ENCODE peak calls at places on chromosomes 6 and 20, in ten cellular contexts. Q is left lung; P is heart right ventricle; W is heart left ventricle; J is CD8-positive, alpha-beta memory T cell; Z is IMR-90; T is upper lobe of right lung; V is Panc1; E is GM23338; G is adrenal gland. K is an unnamed sample.

GRCh38 chr6:8236956-8237355 is 134.6 kb upstream of the EEF1E1 start:
- DNase-seq in Q (no peak), P (no peak), W (no peak), J (no peak), Z (no peak), T (no peak), V (no peak), E (no peak), G (no peak), K (no peak)

GRCh38 chr6:36386495-36387439 is 702 bp downstream of the ETV7 start:
- DNase-seq in Q (peak; percentile 84), P (peak; percentile 31), W (peak; percentile 16), J (no peak), Z (peak; percentile 67), T (peak; percentile 69), V (peak; percentile 7), E (peak; percentile 65), G (peak; percentile 32), K (peak; percentile 11)

GRCh38 chr20:4666001-4666470 is 55.7 kb upstream of the PRND start:
- DNase-seq in Q (no peak), P (no peak), W (no peak), J (peak; percentile 35), Z (peak; percentile 49), T (no peak), V (no peak), E (no peak), G (no peak), K (peak; percentile 37)

GRCh38 chr6:119683022-119683421 is 333.5 kb upstream of the MAN1A1 start:
- DNase-seq in Q (no peak), P (no peak), W (no peak), J (no peak), Z (no peak), T (no peak), V (no peak), E (no peak), G (no peak), K (no peak)

GRCh38 chr6:52512199-52512598 is 64.7 kb downstream of the TRAM2 start:
- DNase-seq in Q (no peak), P (peak; percentile 77), W (peak; percentile 80), J (no peak), Z (peak; percentile 88), T (no peak), V (no peak), E (no peak), G (no peak), K (no peak)

GRCh38 chr6:149473080-149474052 is 11.4 kb downstream of the ZC3H12D start:
- DNase-seq in Q (no peak), P (no peak), W (no peak), J (no peak), Z (no peak), T (no peak), V (no peak), E (no peak), G (no peak), K (no peak)

GRCh38 chr6:10250655-10251220 is 164.1 kb downstream of the TFAP2A start:
- DNase-seq in Q (no peak), P (no peak), W (no peak), J (no peak), Z (no peak), T (no peak), V (no peak), E (no peak), G (no peak), K (no peak)

GRCh38 chr6:4316867-4317400 is 181.6 kb upstream of the ECI2 start:
- DNase-seq in Q (no peak), P (peak; percentile 77), W (peak; percentile 70), J (no peak), Z (peak; percentile 90), T (peak; percentile 79), V (peak; percentile 27), E (no peak), G (peak; percentile 33), K (no peak)

GRCh38 chr6:149334682-149335160 is 17.2 kb downstream of the TAB2 start:
- DNase-seq in Q (no peak), P (no peak), W (no peak), J (no peak), Z (peak; percentile 80), T (no peak), V (no peak), E (peak; percentile 41), G (no peak), K (no peak)

GRCh38 chr20:25584905-25585704 is at the start of gene NINL:
- DNase-seq in Q (peak; percentile 85), P (peak; percentile 48), W (peak; percentile 48), J (peak; percentile 10), Z (peak; percentile 48), T (peak; percentile 88), V (no peak), E (peak; percentile 72), G (peak; percentile 66), K (peak; percentile 36)

GRCh38 chr6:68546620-68547019 is 88.5 kb upstream of the ADGRB3 start:
- DNase-seq in Q (no peak), P (no peak), W (no peak), J (no peak), Z (no peak), T (no peak), V (no peak), E (no peak), G (no peak), K (no peak)

GRCh38 chr6:4889701-4890100 is 113.5 kb downstream of the CDYL start:
- DNase-seq in Q (no peak), P (no peak), W (no peak), J (no peak), Z (no peak), T (no peak), V (no peak), E (no peak), G (no peak), K (no peak)

GRCh38 chr20:52731086-52731485 is 241.1 kb upstream of the TSHZ2 start:
- DNase-seq in Q (no peak), P (no peak), W (no peak), J (no peak), Z (no peak), T (no peak), V (no peak), E (peak; percentile 85), G (no peak), K (no peak)

GRCh38 chr20:4949833-4950178 is 51.5 kb downstream of the SLC23A2 start:
- DNase-seq in Q (no peak), P (no peak), W (no peak), J (no peak), Z (peak; percentile 63), T (no peak), V (peak; percentile 33), E (peak; percentile 62), G (peak; percentile 48), K (peak; percentile 48)

GRCh38 chr6:127816643-127817042 is 84.2 kb downstream of the THEMIS start:
- DNase-seq in Q (no peak), P (no peak), W (no peak), J (no peak), Z (no peak), T (no peak), V (no peak), E (peak; percentile 34), G (no peak), K (no peak)

GRCh38 chr6:113805167-113805835 is 51.8 kb upstream of the MARCKS start:
- DNase-seq in Q (no peak), P (no peak), W (no peak), J (no peak), Z (peak; percentile 22), T (no peak), V (no peak), E (no peak), G (no peak), K (no peak)

GRCh38 chr20:62165762-62166399 is 16.9 kb upstream of the MTG2 start:
- DNase-seq in Q (peak; percentile 74), P (no peak), W (no peak), J (no peak), Z (no peak), T (no peak), V (no peak), E (no peak), G (no peak), K (no peak)
- H3K36me3 ChIP-seq in Q (peaks cover 3% of the 10 kb centered on the region), P (peaks cover 90% of the 10 kb centered on the region), W (no peaks in the 10 kb centered on the region), J (no peaks in the 10 kb centered on the region), Z (peaks cover 59% of the 10 kb centered on the region), T (peaks cover 59% of the 10 kb centered on the region), V (no peaks in the 10 kb centered on the region), E (peaks cover 26% of the 10 kb centered on the region), G (no peaks in the 10 kb centered on the region), K (peaks cover 10% of the 10 kb centered on the region)

DNA sequence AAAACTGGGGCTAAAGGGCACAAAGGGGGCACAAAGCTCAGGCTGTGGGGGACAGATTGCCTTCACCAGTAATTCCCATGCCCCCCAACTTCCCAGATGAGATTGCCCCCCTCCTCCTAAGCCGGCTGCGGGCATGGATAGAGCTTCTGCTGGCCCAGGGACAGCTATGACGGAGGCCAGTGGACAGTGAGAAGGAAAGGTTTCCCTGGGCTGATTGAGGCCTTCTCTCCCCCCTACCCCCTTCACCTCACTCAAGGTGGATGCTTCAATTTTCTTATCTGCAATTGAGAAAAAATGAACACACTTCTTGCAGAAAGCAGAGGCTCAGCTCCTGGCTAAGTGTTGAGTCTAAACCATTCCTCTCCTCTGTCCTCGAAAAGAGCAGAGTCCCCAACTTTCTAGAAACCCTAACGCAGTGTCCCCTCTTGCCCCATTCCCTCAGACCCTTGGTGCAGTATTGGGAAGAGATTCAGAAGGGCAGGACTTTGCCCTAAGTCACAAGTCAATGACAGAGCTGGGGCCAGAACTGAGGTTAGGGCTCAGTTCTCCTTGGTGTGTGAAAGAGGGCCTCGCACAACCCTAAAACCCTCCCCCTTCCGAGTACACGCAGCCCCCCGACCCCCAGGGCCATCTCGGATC is 808 bp downstream of the SDC4 start:
- DNase-seq in Q (no peak), P (no peak), W (no peak), J (no peak), Z (no peak), T (no peak), V (no peak), E (no peak), G (no peak), K (no peak)
- H3K4me1 ChIP-seq in Q (peaks cover 61% of the 10 kb centered on the region), P (peaks cover 47% of the 10 kb centered on the region), W (peaks cover 3% of the 10 kb centered on the region), J (peaks cover 8% of the 10 kb centered on the region), Z (peaks cover 35% of the 10 kb centered on the region), T (peaks cover 50% of the 10 kb centered on the region), V (peaks cover 52% of the 10 kb centered on the region), E (peaks cover 52% of the 10 kb centered on the region), G (peaks cover 52% of the 10 kb centered on the region), K (peaks cover 29% of the 10 kb centered on the region)

DNA sequence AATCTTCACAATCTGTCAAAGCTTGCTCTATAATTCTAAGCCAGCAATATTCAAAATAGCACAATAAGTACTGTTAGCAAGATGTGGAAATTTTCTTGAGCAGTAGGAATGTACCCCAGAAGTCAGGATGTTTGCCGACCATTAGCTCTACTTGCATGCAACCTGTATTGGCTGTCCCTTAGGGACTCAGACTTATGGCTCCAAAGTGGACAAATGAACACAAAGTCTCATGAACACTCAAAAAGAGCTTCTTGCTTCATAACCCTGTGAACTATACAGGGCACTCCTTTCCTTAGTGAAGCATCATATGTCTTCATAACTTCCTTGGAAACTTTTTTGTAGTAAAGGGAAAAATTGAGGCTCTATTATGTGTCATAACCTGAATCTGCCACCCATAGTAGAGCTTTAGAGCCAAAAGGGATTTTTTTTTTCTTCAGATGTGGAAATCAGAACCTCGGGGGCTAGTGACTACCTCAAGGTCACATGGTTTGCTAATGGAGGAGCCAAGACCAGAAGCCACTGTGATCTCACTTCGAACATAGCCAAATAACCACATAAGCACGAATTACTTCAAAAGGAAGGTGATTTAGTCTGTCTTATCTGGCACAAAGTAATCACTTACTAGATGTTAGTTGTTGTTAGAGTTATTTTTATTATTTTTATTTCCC is 54.6 kb downstream of the ADGRG6 start:
- DNase-seq in Q (no peak), P (no peak), W (no peak), J (no peak), Z (peak; percentile 50), T (no peak), V (no peak), E (no peak), G (no peak), K (no peak)
- H3K27ac ChIP-seq in Q (no peak overlapping the region), P (no peak overlapping the region), W (no peak overlapping the region), J (no peak overlapping the region), Z (peak overlapping the region; percentile 56), T (no peak overlapping the region), V (peak overlapping the region; percentile 100), E (no peak overlapping the region), G (no peak overlapping the region), K (no peak overlapping the region)

GRCh38 chr20:19793716-19794115 is 35.7 kb downstream of the RIN2 start:
- DNase-seq in Q (no peak), P (no peak), W (no peak), J (no peak), Z (no peak), T (no peak), V (no peak), E (no peak), G (no peak), K (no peak)
- H3K36me3 ChIP-seq in Q (no peaks in the 10 kb centered on the region), P (no peaks in the 10 kb centered on the region), W (peaks cover 4% of the 10 kb centered on the region), J (no peaks in the 10 kb centered on the region), Z (peaks cover 6% of the 10 kb centered on the region), T (no peaks in the 10 kb centered on the region), V (no peaks in the 10 kb centered on the region), E (no peaks in the 10 kb centered on the region), G (no peaks in the 10 kb centered on the region), K (no peaks in the 10 kb centered on the region)